ENCODE peak calls at places on chromosomes 6 and 20, in nine cellular contexts. M is AG09309; Z is HCEC 1CT; O is T-cell; P is effector CD4-positive, alpha-beta T cell; E is caudate nucleus; F is ovary; X is HEK293T; N is M059J. T is an unnamed sample.
A peak's percentile ranks its signal among the peaks of the same experiment; 100 is the strongest.

GRCh38 chr6:111972714-111973678 is 80.9 kb upstream of the CCN6 start:
- DNase-seq in E (no peak), M (peak; percentile 88), P (peak; percentile 69), X (no peak), Z (peak; percentile 94), O (peak; percentile 79), N (peak; percentile 90), F (peak; percentile 59), T (peak; percentile 90)

GRCh38 chr6:291697-292505 is at the start of gene DUSP22:
- DNase-seq in O (peak; percentile 77), M (peak; percentile 33), F (peak; percentile 89), E (no peak), Z (peak; percentile 88), X (peak; percentile 96), P (peak; percentile 76), N (peak; percentile 87), T (peak; percentile 77)

GRCh38 chr6:153001767-153002612 is 519 bp downstream of the MTRF1L start:
- DNase-seq in M (no peak), P (no peak), X (no peak), N (peak; percentile 45), F (no peak), O (no peak), E (no peak), Z (peak; percentile 19), T (no peak)

GRCh38 chr6:87724994-87725811 is 23.2 kb upstream of the AKIRIN2 start:
- DNase-seq in E (no peak), Z (no peak), M (no peak), O (no peak), N (no peak), F (no peak), X (no peak), P (no peak), T (no peak)

GRCh38 chr6:133359256-133359655 is 118.1 kb downstream of the EYA4 start:
- DNase-seq in E (no peak), F (no peak), P (no peak), O (no peak), N (no peak), Z (no peak), X (no peak), M (no peak), T (no peak)

GRCh38 chr20:4109587-4109986 is 94.2 kb upstream of the RNF24 start:
- DNase-seq in M (no peak), X (no peak), P (no peak), E (no peak), N (peak; percentile 89), O (no peak), F (no peak), Z (no peak), T (no peak)

GRCh38 chr6:43575105-43575771 is 600 bp downstream of the XPO5 start:
- DNase-seq in M (no peak), F (no peak), P (no peak), X (peak; percentile 61), E (no peak), Z (peak; percentile 26), O (no peak), N (peak; percentile 45), T (no peak)

GRCh38 chr6:6125495-6125894 is 118.8 kb upstream of the NRN1 start:
- DNase-seq in O (no peak), M (no peak), P (no peak), E (no peak), Z (no peak), N (no peak), X (no peak), F (no peak), T (no peak)

GRCh38 chr6:108247965-108248536 is 12.8 kb downstream of the SNX3 start:
- DNase-seq in N (no peak), M (no peak), P (no peak), O (no peak), F (no peak), X (no peak), E (no peak), Z (no peak), T (no peak)

GRCh38 chr6:52995913-52996685 is 1.0 kb upstream of the GSTA4 start:
- DNase-seq in N (peak; percentile 91), M (peak; percentile 53), P (peak; percentile 11), E (no peak), X (peak; percentile 25), O (peak; percentile 16), Z (peak; percentile 87), F (peak; percentile 54), T (peak; percentile 63)

GRCh38 chr20:62921119-62921687 is 5.1 kb downstream of the DIDO1 start:
- DNase-seq in O (peak; percentile 60), P (peak; percentile 63), M (no peak), E (no peak), F (no peak), Z (peak; percentile 53), N (peak; percentile 78), X (peak; percentile 75), T (no peak)

GRCh38 chr6:121124600-121124999 is 209.7 kb downstream of the TBC1D32 start:
- DNase-seq in F (no peak), O (no peak), Z (no peak), P (no peak), E (no peak), X (no peak), N (no peak), M (no peak), T (no peak)

GRCh38 chr20:62741701-62742491 is 33.3 kb downstream of the NTSR1 start:
- DNase-seq in Z (no peak), X (no peak), P (no peak), O (no peak), M (no peak), F (no peak), E (no peak), N (peak; percentile 85), T (no peak)

GRCh38 chr6:157046776-157047175 is 269.6 kb downstream of the ARID1B start:
- DNase-seq in O (no peak), F (no peak), P (no peak), Z (no peak), N (no peak), M (no peak), X (no peak), E (no peak), T (no peak)

GRCh38 chr6:7991992-7992815 is 72.0 kb downstream of the BLOC1S5 start:
- DNase-seq in F (no peak), X (peak; percentile 33), M (peak; percentile 86), E (no peak), Z (peak; percentile 71), P (no peak), N (peak; percentile 67), O (no peak), T (peak; percentile 69)

T was measured in stromal cell of bone marrow.